ENCODE peak calls at places on chromosome 4, in eight cellular contexts. D is H54, I is K562, E is GM12891, O is HCT116, C is Peyer's patch, N is right lobe of liver, K is IMR-90. S is an unnamed sample.

GRCh38 chr4:112063260-112063659 is 82.0 kb upstream of the FAM241A start:
- DNase-seq in D (no peak), I (no peak), E (no peak), O (no peak), C (no peak), N (no peak), K (no peak), S (no peak)

GRCh38 chr4:29046166-29046565 is 1674.0 kb upstream of the PCDH7 start:
- DNase-seq in D (no peak), I (no peak), E (no peak), O (no peak), C (no peak), N (no peak), K (peak), S (no peak)

GRCh38 chr4:107993969-107994368 is 4.3 kb downstream of the HADH start:
- DNase-seq in D (no peak), I (no peak), E (no peak), O (no peak), C (no peak), N (no peak), K (no peak), S (no peak)

GRCh38 chr4:176789955-176790354 is 2.8 kb downstream of the VEGFC start:
- DNase-seq in D (peak), I (peak), E (peak), O (peak), C (no peak), N (no peak), K (peak), S (peak)

GRCh38 chr4:42371306-42372063 is 25.8 kb upstream of the SHISA3 start:
- DNase-seq in D (peak), I (no peak), E (peak), O (peak), C (no peak), N (no peak), K (peak), S (peak)

GRCh38 chr4:40238008-40238699 is 41.3 kb downstream of the RHOH start:
- DNase-seq in D (no peak), I (peak), E (no peak), O (no peak), C (no peak), N (no peak), K (no peak), S (no peak)

GRCh38 chr4:108270466-108271450 is 102.0 kb upstream of the LEF1 start:
- DNase-seq in D (no peak), I (no peak), E (no peak), O (no peak), C (no peak), N (no peak), K (peak), S (no peak)

GRCh38 chr4:82799006-82799881 is 648 bp upstream of the SCD5 start:
- DNase-seq in D (no peak), I (no peak), E (no peak), O (no peak), C (no peak), N (no peak), K (no peak), S (no peak)

GRCh38 chr4:138177278-138177968 is 64.7 kb downstream of the SLC7A11 start:
- DNase-seq in D (no peak), I (no peak), E (no peak), O (no peak), C (no peak), N (no peak), K (no peak), S (no peak)

GRCh38 chr4:169583563-169583962 is 28.8 kb downstream of the NEK1 start:
- DNase-seq in D (no peak), I (no peak), E (no peak), O (no peak), C (no peak), N (no peak), K (peak), S (no peak)

GRCh38 chr4:183610613-183611012 is 48.4 kb downstream of the RWDD4 start:
- DNase-seq in D (no peak), I (no peak), E (no peak), O (no peak), C (no peak), N (no peak), K (peak), S (peak)

GRCh38 chr4:53010320-53010719 is 148.2 kb downstream of the RASL11B start:
- DNase-seq in D (no peak), I (no peak), E (no peak), O (no peak), C (no peak), N (no peak), K (peak), S (no peak)

GRCh38 chr4:76963136-76963477 is 13.6 kb downstream of the SEPTIN11 start:
- DNase-seq in D (no peak), I (no peak), E (no peak), O (no peak), C (no peak), N (no peak), K (no peak), S (no peak)

GRCh38 chr4:118918388-118918787 is 29.7 kb downstream of the SYNPO2 start:
- DNase-seq in D (no peak), I (no peak), E (no peak), O (no peak), C (no peak), N (no peak), K (peak), S (no peak)

GRCh38 chr4:23871420-23871819 is 18.4 kb downstream of the PPARGC1A start:
- DNase-seq in D (no peak), I (no peak), E (no peak), O (no peak), C (no peak), N (no peak), K (no peak), S (no peak)

GRCh38 chr4:159280442-159281172 is 177.7 kb downstream of the RAPGEF2 start:
- DNase-seq in D (no peak), I (no peak), E (no peak), O (no peak), C (no peak), N (no peak), K (no peak), S (no peak)

GRCh38 chr4:6953751-6954380 is 44.2 kb downstream of the TBC1D14 start:
- DNase-seq in D (peak), I (peak), E (no peak), O (peak), C (peak), N (peak), K (peak), S (no peak)

GRCh38 chr4:128068927-128069326 is 7.8 kb downstream of the LARP1B start:
- DNase-seq in D (no peak), I (peak), E (no peak), O (peak), C (no peak), N (no peak), K (peak), S (peak)

GRCh38 chr4:10461091-10461849 is 4.0 kb upstream of the ZNF518B start:
- DNase-seq in D (no peak), I (peak), E (peak), O (no peak), C (peak), N (peak), K (peak), S (peak)

GRCh38 chr4:117267317-117267716 is 181.9 kb upstream of the TRAM1L1 start:
- DNase-seq in D (no peak), I (no peak), E (no peak), O (no peak), C (no peak), N (no peak), K (no peak), S (no peak)

GRCh38 chr4:123505457-123506310 is 109.1 kb downstream of the SPRY1 start:
- DNase-seq in D (no peak), I (no peak), E (peak), O (no peak), C (peak), N (peak), K (peak), S (peak)

GRCh38 chr4:108166441-108167315 is 2.1 kb downstream of the LEF1 start:
- DNase-seq in D (no peak), I (peak), E (no peak), O (no peak), C (no peak), N (no peak), K (no peak), S (peak)

GRCh38 chr4:122777846-122778501 is 45.5 kb downstream of the BBS12 start:
- DNase-seq in D (no peak), I (no peak), E (no peak), O (no peak), C (no peak), N (no peak), K (peak), S (no peak)

GRCh38 chr4:125434136-125434535 is 119.4 kb downstream of the FAT4 start:
- DNase-seq in D (no peak), I (no peak), E (no peak), O (no peak), C (no peak), N (no peak), K (peak), S (no peak)
- TF ChIP-seq POLR2A in D (no peak), I (no peak), E (no peak), O (no peak), C (no peak), N (no peak), K (no peak), S (no peak)

GRCh38 chr4:88456757-88457306 is at the start of gene HERC5:
- DNase-seq in D (peak), I (peak), E (peak), O (peak), C (peak), N (peak), K (peak), S (peak)
- TF ChIP-seq POLR2A in D (no peak), I (no peak), E (peak), O (no peak), C (no peak), N (peak), K (no peak), S (no peak)

GRCh38 chr4:56467284-56468096 is at the start of gene SRP72:
- DNase-seq in D (peak), I (peak), E (peak), O (peak), C (peak), N (peak), K (peak), S (peak)
- TF ChIP-seq POLR2A in D (peak), I (peak), E (peak), O (peak), C (peak), N (peak), K (peak), S (peak)

GRCh38 chr4:8200302-8200975 is 1.3 kb downstream of the SH3TC1 start:
- DNase-seq in D (no peak), I (peak), E (no peak), O (no peak), C (no peak), N (peak), K (peak), S (no peak)
- TF ChIP-seq POLR2A in D (no peak), I (no peak), E (no peak), O (no peak), C (no peak), N (peak), K (no peak), S (no peak)

GRCh38 chr4:2965262-2965661 is 1.9 kb downstream of the GRK4 start:
- DNase-seq in D (no peak), I (no peak), E (no peak), O (no peak), C (peak), N (no peak), K (no peak), S (no peak)

GRCh38 chr4:2964077-2964471 is 703 bp downstream of the GRK4 start:
- DNase-seq in D (no peak), I (peak), E (no peak), O (no peak), C (no peak), N (no peak), K (no peak), S (peak)

GRCh38 chr4:2962099-2962455 is 1.1 kb downstream of the NOP14 start:
- DNase-seq in D (no peak), I (no peak), E (no peak), O (no peak), C (no peak), N (no peak), K (no peak), S (peak)

GRCh38 chr4:2962614-2963184 is 507 bp downstream of the NOP14 start:
- DNase-seq in D (no peak), I (no peak), E (no peak), O (peak), C (no peak), N (no peak), K (peak), S (peak)

GRCh38 chr4:2963185-2964076 is at the start of the genes GRK4 and NOP14:
- DNase-seq in D (peak), I (peak), E (peak), O (peak), C (peak), N (peak), K (peak), S (peak)
- TF ChIP-seq POLR2A in D (peak), I (peak), E (peak), O (peak), C (peak), N (peak), K (peak), S (peak)

S was measured in erythroblast.